ENCODE peak calls at places on chromosome 14, in seven cellular contexts. V is fibroblast of pulmonary artery, F is GM23338, Z is astrocyte of the spinal cord, G is heart right ventricle, K is Calu3, Y is BE2C. C is an unnamed sample.

GRCh38 chr14:102182901-102183619 is 43.4 kb downstream of the WDR20 start:
- DNase-seq in Z (peak), F (no peak), Y (no peak), V (no peak), G (no peak), K (no peak), C (no peak)

GRCh38 chr14:100172811-100173210 is 13.4 kb upstream of the DEGS2 start:
- DNase-seq in Z (no peak), G (no peak), K (no peak), V (no peak), F (no peak), Y (no peak), C (no peak)

GRCh38 chr14:73662439-73663056 is 17.8 kb downstream of the DNAL1 start:
- DNase-seq in G (no peak), Z (peak), V (peak), Y (peak), K (peak), F (peak), C (no peak)

GRCh38 chr14:93691042-93691780 is 97.1 kb downstream of the PRIMA1 start:
- DNase-seq in G (no peak), V (no peak), F (peak), K (no peak), Y (no peak), Z (no peak), C (no peak)

GRCh38 chr14:100472094-100472455 is 115.1 kb downstream of the BEGAIN start:
- DNase-seq in Y (no peak), F (no peak), V (no peak), Z (no peak), G (no peak), K (no peak), C (no peak)

GRCh38 chr14:74326369-74327152 is 21.7 kb upstream of the VRTN start:
- DNase-seq in Z (no peak), F (peak), K (no peak), Y (peak), G (no peak), V (no peak), C (no peak)

GRCh38 chr14:63164108-63164683 is 40.0 kb upstream of the RHOJ start:
- DNase-seq in Y (no peak), G (no peak), V (no peak), K (peak), Z (no peak), F (no peak), C (no peak)

GRCh38 chr14:48331421-48331820 is 656.0 kb upstream of the MDGA2 start:
- DNase-seq in G (no peak), Z (no peak), Y (no peak), K (no peak), V (no peak), F (no peak), C (no peak)

GRCh38 chr14:77714926-77715325 is 7.0 kb downstream of the SLIRP start:
- DNase-seq in K (no peak), Z (no peak), Y (no peak), V (no peak), F (no peak), G (no peak), C (no peak)

GRCh38 chr14:68665116-68665515 is 127.8 kb downstream of the ZFP36L1 start:
- DNase-seq in Z (peak), K (no peak), V (peak), F (no peak), G (no peak), Y (no peak), C (no peak)

GRCh38 chr14:63966407-63966806 is 113.6 kb downstream of the SYNE2 start:
- DNase-seq in V (no peak), G (no peak), K (no peak), Y (no peak), F (no peak), Z (no peak), C (no peak)

GRCh38 chr14:72169521-72169920 is 237.3 kb downstream of the RGS6 start:
- DNase-seq in G (no peak), V (no peak), K (peak), Z (no peak), F (peak), Y (peak), C (no peak)

GRCh38 chr14:51155331-51155730 is 60.4 kb upstream of the TRIM9 start:
- DNase-seq in Z (no peak), K (no peak), F (no peak), Y (no peak), V (no peak), G (no peak), C (no peak)

GRCh38 chr14:85118274-85118673 is 411.7 kb upstream of the FLRT2 start:
- DNase-seq in V (no peak), K (no peak), F (no peak), Z (no peak), Y (no peak), G (no peak), C (no peak)

GRCh38 chr14:67722293-67722692 is 20.6 kb downstream of the RDH12 start:
- DNase-seq in Y (peak), V (peak), G (peak), Z (peak), K (no peak), F (peak), C (no peak)

GRCh38 chr14:19918553-19919264 is 1.7 kb upstream of the OR4K5 start:
- DNase-seq in F (no peak), Y (no peak), Z (no peak), K (no peak), V (no peak), G (no peak), C (no peak)

GRCh38 chr14:91288876-91289275 is 44.4 kb upstream of the GPR68 start:
- DNase-seq in Z (no peak), K (no peak), Y (no peak), F (no peak), G (no peak), V (no peak), C (no peak)

GRCh38 chr14:53190938-53191337 is 37.8 kb upstream of the DDHD1 start:
- DNase-seq in V (peak), K (no peak), F (no peak), G (no peak), Z (no peak), Y (no peak), C (no peak)

GRCh38 chr14:93005135-93005813 is 82.3 kb downstream of the CHGA start:
- DNase-seq in G (peak), Z (no peak), K (no peak), Y (no peak), V (no peak), F (no peak), C (no peak)

GRCh38 chr14:28773917-28774691 is 7.5 kb downstream of the FOXG1 start:
- DNase-seq in K (no peak), Y (no peak), V (peak), G (no peak), Z (peak), F (peak), C (no peak)

GRCh38 chr14:41605550-41606248 is 977 bp upstream of the LRFN5 start:
- DNase-seq in K (no peak), G (no peak), V (peak), F (peak), Z (peak), Y (no peak), C (no peak)

GRCh38 chr14:99722741-99723140 is 38.6 kb downstream of the CYP46A1 start:
- DNase-seq in G (no peak), K (no peak), F (no peak), Y (no peak), Z (no peak), V (no peak), C (peak)

GRCh38 chr14:27672047-27672446 is 1074.2 kb upstream of the NOVA1 start:
- DNase-seq in Y (no peak), F (peak), K (no peak), V (no peak), Z (no peak), G (no peak), C (no peak)

GRCh38 chr14:79103764-79104163 is 933.6 kb downstream of the NRXN3 start:
- DNase-seq in Z (no peak), G (no peak), F (no peak), K (no peak), Y (no peak), V (no peak), C (no peak)

GRCh38 chr14:99224116-99224910 is 47.7 kb downstream of the BCL11B start:
- DNase-seq in Z (no peak), G (no peak), V (no peak), Y (no peak), F (peak), K (no peak), C (no peak)

GRCh38 chr14:91067186-91067585 is 6.7 kb upstream of the RPS6KA5 start:
- DNase-seq in V (no peak), Z (no peak), K (no peak), G (no peak), F (no peak), Y (no peak), C (no peak)

GRCh38 chr14:64187331-64187730 is 106.8 kb downstream of the ESR2 start:
- DNase-seq in Y (no peak), V (no peak), F (no peak), G (no peak), K (no peak), Z (no peak), C (no peak)

GRCh38 chr14:65032319-65032718 is 45.6 kb downstream of the FNTB start:
- DNase-seq in K (no peak), V (no peak), G (peak), Z (no peak), F (no peak), Y (no peak), C (no peak)

GRCh38 chr14:79021756-79022155 is 851.6 kb downstream of the NRXN3 start:
- DNase-seq in G (no peak), V (no peak), Z (no peak), K (no peak), Y (no peak), F (no peak), C (no peak)

GRCh38 chr14:67738740-67739504 is 37.2 kb downstream of the RDH12 start:
- DNase-seq in F (no peak), V (peak), G (peak), Z (peak), Y (peak), K (peak), C (no peak)

GRCh38 chr14:20332946-20333782 is at the start of gene CCNB1IP1:
- DNase-seq in Y (peak), Z (peak), K (peak), F (peak), V (peak), G (peak), C (peak)

GRCh38 chr14:41055589-41055988 is 551.1 kb upstream of the LRFN5 start:
- DNase-seq in Z (no peak), Y (no peak), V (no peak), K (no peak), F (no peak), G (no peak), C (no peak)

GRCh38 chr14:101757839-101758211 is 3.7 kb upstream of the PPP2R5C start:
- DNase-seq in V (no peak), Z (no peak), F (no peak), Y (no peak), K (no peak), G (no peak), C (no peak)

GRCh38 chr14:64855732-64856527 is 23.8 kb downstream of the SPTB start:
- DNase-seq in F (no peak), Y (no peak), V (no peak), G (no peak), K (no peak), Z (no peak), C (no peak)

GRCh38 chr14:32666310-32666709 is 272.4 kb upstream of the NPAS3 start:
- DNase-seq in Z (no peak), Y (no peak), V (peak), K (no peak), F (no peak), G (no peak), C (no peak)

GRCh38 chr14:64731141-64731581 is 26.9 kb downstream of the PLEKHG3 start:
- DNase-seq in F (no peak), Z (no peak), G (no peak), Y (no peak), V (no peak), K (no peak), C (no peak)

DNA sequence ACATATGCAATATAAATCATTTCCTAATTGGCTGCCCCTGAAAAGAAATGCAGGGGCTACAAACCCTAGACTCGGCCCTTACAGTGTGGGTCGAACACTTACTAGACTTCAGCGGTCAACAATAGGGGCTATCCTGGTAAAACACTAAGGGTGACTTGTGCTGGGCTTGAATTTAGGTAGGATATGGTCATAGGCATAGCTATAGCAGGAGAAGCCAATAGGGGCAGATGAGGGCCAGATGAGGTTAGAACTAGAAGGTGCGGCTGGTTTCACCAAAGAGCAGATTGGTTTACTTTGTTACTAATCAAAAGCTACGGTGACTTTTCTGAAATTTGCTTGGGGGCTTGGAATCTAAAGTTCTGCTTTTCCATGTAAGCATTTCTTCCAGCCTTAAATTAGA is 282.3 kb upstream of the DIO2 start:
- DNase-seq in K (no peak), Y (no peak), F (peak), G (no peak), V (no peak), Z (no peak), C (no peak)
- TF ChIP-seq CTCF in K (no peak), Y (no peak), F (no peak), G (no peak), V (no peak), Z (no peak), C (no peak)

GRCh38 chr14:76264384-76264783 is 111.6 kb upstream of the ESRRB start:
- DNase-seq in Y (no peak), K (no peak), Z (no peak), G (no peak), F (no peak), V (no peak), C (no peak)

GRCh38 chr14:76271371-76271770 is 104.6 kb upstream of the ESRRB start:
- DNase-seq in K (no peak), Z (no peak), V (no peak), F (no peak), Y (no peak), G (no peak), C (no peak)

GRCh38 chr14:76268700-76269099 is 107.2 kb upstream of the ESRRB start:
- DNase-seq in K (no peak), G (no peak), V (no peak), F (no peak), Z (no peak), Y (no peak), C (no peak)

GRCh38 chr14:76268013-76268376 is 107.9 kb upstream of the ESRRB start:
- DNase-seq in K (no peak), Z (no peak), V (no peak), G (no peak), F (no peak), Y (no peak), C (no peak)

GRCh38 chr14:76267322-76268012 is 108.5 kb upstream of the ESRRB start:
- DNase-seq in V (peak), F (peak), G (peak), K (peak), Y (peak), Z (peak), C (no peak)
- TF ChIP-seq CTCF in V (peak), F (no peak), G (no peak), K (no peak), Y (peak), Z (peak), C (no peak)

DNA sequence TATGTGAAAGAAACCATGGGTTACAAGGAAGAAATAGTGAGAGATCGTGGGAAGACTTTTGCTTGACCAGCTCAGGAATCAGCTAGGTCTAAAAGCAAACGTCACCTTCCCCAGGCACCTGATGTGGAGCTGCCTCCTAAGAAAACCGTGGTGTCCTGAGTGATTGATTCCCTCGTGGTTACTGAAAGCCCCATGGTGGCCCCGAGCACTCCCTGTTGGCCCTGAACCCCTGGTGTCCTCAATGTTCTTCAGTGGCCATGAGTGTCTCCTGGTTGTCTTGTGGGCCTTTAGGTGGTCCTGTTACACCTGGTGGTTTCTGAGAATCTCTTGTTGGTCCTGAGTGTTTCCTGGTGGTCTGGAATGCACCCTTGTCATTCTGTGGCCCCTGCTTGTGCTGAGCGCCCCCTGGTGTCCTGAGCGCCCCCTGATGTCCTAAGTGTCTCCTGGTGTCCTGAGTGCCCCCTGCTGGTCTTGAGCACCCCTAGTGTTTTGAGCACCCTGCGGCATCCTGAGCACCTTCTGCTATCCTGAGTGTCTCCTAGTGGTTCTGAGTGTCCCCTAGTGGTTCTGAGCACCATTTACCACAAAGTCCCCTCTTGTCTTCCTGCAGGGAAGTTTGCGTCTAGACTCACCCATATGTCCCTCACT is 518.7 kb downstream of the TMEM121 start:
- DNase-seq in Z (no peak), G (peak), F (peak), V (no peak), Y (peak), K (peak), C (peak)
- TF ChIP-seq CTCF in Z (no peak), G (no peak), F (peak), V (no peak), Y (peak), K (peak), C (peak)

DNA sequence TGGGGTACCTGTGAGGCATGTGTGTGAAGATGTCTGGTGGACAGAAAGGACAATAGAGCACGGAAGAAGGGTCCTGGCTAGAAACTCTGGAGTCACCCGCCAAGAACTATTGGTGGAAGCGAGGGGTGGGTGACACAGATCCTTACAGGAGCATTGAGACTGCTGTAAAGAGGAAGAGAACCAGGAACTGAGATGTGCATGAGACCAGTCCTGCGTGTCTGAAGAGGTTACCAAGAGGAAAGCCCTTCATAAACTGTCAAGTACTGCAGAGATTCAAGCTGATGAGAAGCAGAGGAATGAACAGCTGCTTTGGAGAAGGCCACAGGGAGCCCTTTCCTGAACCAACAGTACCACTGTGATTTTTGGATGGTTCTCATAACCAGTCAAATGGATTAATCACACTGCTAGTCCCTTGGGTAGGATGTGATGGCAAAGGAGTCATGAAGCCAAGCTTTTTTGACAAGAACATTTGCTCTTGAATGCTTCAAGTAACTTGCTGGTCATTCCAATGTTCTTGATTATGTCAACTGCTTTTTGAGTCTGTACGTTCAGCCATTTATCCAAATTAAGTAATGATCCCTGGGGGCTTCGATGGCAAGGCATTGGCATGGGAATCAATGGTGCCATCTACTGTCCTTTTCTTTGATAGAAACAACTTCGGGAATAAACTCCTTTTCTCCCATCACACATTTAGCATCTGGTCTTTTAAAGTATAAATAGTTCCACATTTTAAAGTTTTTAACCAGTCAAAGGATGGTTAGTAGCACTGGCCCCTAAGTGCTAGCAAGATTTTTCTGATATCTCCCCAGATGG is 42.9 kb downstream of the GPR135 start:
- DNase-seq in Z (no peak), Y (no peak), K (no peak), F (peak), V (peak), G (no peak), C (no peak)
- TF ChIP-seq CTCF in Z (peak), Y (peak), K (no peak), F (peak), V (no peak), G (no peak), C (no peak)

DNA sequence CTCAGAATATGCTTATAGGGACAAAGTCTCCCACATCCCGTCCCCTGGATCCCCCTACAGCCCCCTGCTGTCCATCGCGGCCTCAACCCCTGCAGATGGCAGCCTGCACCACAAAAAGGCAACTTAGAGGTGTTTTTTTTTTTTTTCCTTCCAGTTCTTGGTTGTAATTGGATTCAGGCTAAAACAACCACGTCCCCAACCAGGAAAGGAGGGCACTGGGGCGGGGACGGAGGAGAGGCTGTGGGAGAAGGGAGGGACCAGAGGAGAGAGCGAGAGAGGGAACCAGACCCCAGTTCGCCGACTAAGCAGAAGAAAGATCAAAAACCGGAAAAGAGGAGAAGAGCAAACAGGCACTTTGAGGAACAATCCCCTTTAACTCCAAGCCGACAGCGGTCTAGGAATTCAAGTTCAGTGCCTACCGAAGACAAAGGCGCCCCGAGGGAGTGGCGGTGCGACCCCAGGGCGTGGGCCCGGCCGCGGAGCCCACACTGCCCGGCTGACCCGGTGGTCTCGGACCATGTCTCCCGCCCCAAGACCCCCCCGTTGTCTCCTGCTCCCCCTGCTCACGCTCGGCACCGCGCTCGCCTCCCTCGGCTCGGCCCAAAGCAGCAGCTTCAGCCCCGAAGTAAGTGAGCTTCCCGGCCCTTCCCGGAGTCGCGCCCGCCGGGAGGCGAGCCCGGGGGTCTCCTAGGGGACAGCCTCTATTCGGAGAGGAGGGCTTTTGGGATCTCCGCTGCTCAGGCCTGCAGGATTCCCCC is at the start of gene MMP14:
- DNase-seq in V (peak), G (peak), Y (no peak), Z (peak), F (peak), K (no peak), C (no peak)
- TF ChIP-seq CTCF in V (peak), G (peak), Y (peak), Z (peak), F (peak), K (no peak), C (no peak)